ENCODE peak calls at places on chromosomes 12 and 14, in nine cellular contexts. Z, H, B, P, J, E, M, Q and Y are unnamed samples.

GRCh38 chr12:75690556-75690955 is 179.1 kb upstream of the KRR1 start:
- DNase-seq in H (no peak), E (no peak), Z (peak), M (no peak), Q (no peak), J (no peak), P (no peak), B (no peak), Y (no peak)

GRCh38 chr12:80195143-80195726 is 95.9 kb downstream of the OTOGL start:
- DNase-seq in P (no peak), J (no peak), H (no peak), Z (no peak), B (no peak), E (peak), M (peak), Q (no peak), Y (peak)

GRCh38 chr12:69639400-69640016 is 28.8 kb upstream of the LRRC10 start:
- DNase-seq in P (peak), E (peak), Q (no peak), B (no peak), M (peak), H (peak), J (peak), Z (peak), Y (peak)

GRCh38 chr12:111404362-111405148 is 1.2 kb upstream of the SH2B3 start:
- DNase-seq in J (peak), H (peak), M (peak), Q (no peak), P (no peak), B (no peak), E (no peak), Z (no peak), Y (no peak)

GRCh38 chr12:107760207-107760816 is 625 bp downstream of the PRDM4 start:
- DNase-seq in B (peak), P (no peak), H (peak), E (peak), Z (no peak), Q (no peak), M (peak), J (peak), Y (peak)

GRCh38 chr12:26124491-26125450 is at the start of gene BHLHE41:
- DNase-seq in Z (no peak), M (peak), Q (peak), H (peak), J (peak), P (peak), E (peak), B (no peak), Y (peak)

GRCh38 chr12:121205491-121205890 is 4.4 kb upstream of the P2RX4 start:
- DNase-seq in H (no peak), P (no peak), M (no peak), Z (no peak), J (no peak), B (no peak), Q (no peak), E (no peak), Y (no peak)

GRCh38 chr12:113473942-113474341 is 2.3 kb upstream of the LHX5 start:
- DNase-seq in P (no peak), M (no peak), J (no peak), B (no peak), E (no peak), Q (no peak), H (no peak), Z (no peak), Y (peak)

GRCh38 chr12:123767613-123768012 is 5.5 kb downstream of the DNAH10 start:
- DNase-seq in J (no peak), P (no peak), M (no peak), H (no peak), B (no peak), Q (no peak), E (no peak), Z (no peak), Y (no peak)

GRCh38 chr14:60736494-60736893 is 1.9 kb downstream of the MNAT1 start:
- DNase-seq in Q (no peak), M (no peak), P (no peak), Z (no peak), B (no peak), E (no peak), J (no peak), H (no peak), Y (peak)

GRCh38 chr12:54172102-54172630 is 16.6 kb downstream of the SMUG1 start:
- DNase-seq in M (no peak), E (no peak), H (no peak), Z (no peak), P (no peak), B (no peak), Q (no peak), J (no peak), Y (no peak)

GRCh38 chr12:4444031-4444430 is 1.6 kb downstream of the FGF6 start:
- DNase-seq in J (peak), H (peak), B (no peak), P (no peak), M (no peak), E (no peak), Z (no peak), Q (no peak), Y (no peak)

GRCh38 chr12:25433581-25434325 is 119.3 kb downstream of the LMNTD1 start:
- DNase-seq in M (no peak), J (no peak), H (no peak), Q (no peak), E (no peak), Z (no peak), B (no peak), P (no peak), Y (no peak)

GRCh38 chr14:63512861-63513260 is 30.3 kb downstream of the PPP2R5E start:
- DNase-seq in B (no peak), Q (no peak), H (no peak), E (no peak), Z (no peak), M (no peak), P (no peak), J (no peak), Y (no peak)

GRCh38 chr12:49098035-49098451 is 3.4 kb upstream of the DHH start:
- DNase-seq in Z (no peak), M (peak), Q (no peak), E (peak), B (no peak), H (peak), J (peak), P (peak), Y (no peak)

GRCh38 chr12:77500124-77500523 is 330.6 kb upstream of the NAV3 start:
- DNase-seq in Q (no peak), Z (no peak), P (no peak), H (no peak), M (no peak), J (no peak), E (no peak), B (no peak), Y (no peak)

GRCh38 chr12:18581232-18581962 is 156.4 kb downstream of the PLCZ1 start:
- DNase-seq in Q (no peak), J (no peak), P (no peak), E (no peak), M (no peak), B (no peak), Z (peak), H (no peak), Y (no peak)

GRCh38 chr12:110312581-110313360 is 31.7 kb downstream of the ATP2A2 start:
- DNase-seq in J (no peak), H (no peak), E (peak), Q (no peak), P (no peak), M (no peak), B (no peak), Z (peak), Y (peak)

GRCh38 chr12:94768398-94769039 is 118.2 kb upstream of the TMCC3 start:
- DNase-seq in B (no peak), Q (no peak), P (no peak), E (no peak), Z (no peak), J (peak), H (no peak), M (no peak), Y (no peak)

GRCh38 chr14:104249706-104250105 is 111.3 kb downstream of the KIF26A start:
- DNase-seq in M (no peak), Q (no peak), Z (no peak), H (no peak), J (no peak), B (no peak), P (no peak), E (no peak), Y (no peak)

GRCh38 chr14:63644741-63645140 is 3.1 kb upstream of the WDR89 start:
- DNase-seq in B (no peak), Z (no peak), Q (no peak), J (no peak), H (no peak), P (no peak), M (no peak), E (no peak), Y (peak)

GRCh38 chr12:55843431-55843830 is 695 bp upstream of the MMP19 start:
- DNase-seq in B (no peak), H (no peak), P (no peak), Q (no peak), E (no peak), J (no peak), M (no peak), Z (no peak), Y (no peak)

GRCh38 chr14:94054936-94055335 is 26.1 kb downstream of the DDX24 start:
- DNase-seq in H (peak), P (no peak), J (no peak), E (no peak), M (no peak), Z (no peak), B (no peak), Q (no peak), Y (no peak)

GRCh38 chr14:60002819-60003492 is 83.0 kb downstream of the LRRC9 start:
- DNase-seq in P (no peak), B (no peak), J (no peak), M (no peak), E (no peak), Z (no peak), H (no peak), Q (no peak), Y (no peak)

GRCh38 chr12:88328056-88328455 is 185.9 kb downstream of the TMTC3 start:
- DNase-seq in H (no peak), Z (no peak), Q (no peak), B (no peak), J (no peak), E (no peak), M (no peak), P (no peak), Y (no peak)

DNA sequence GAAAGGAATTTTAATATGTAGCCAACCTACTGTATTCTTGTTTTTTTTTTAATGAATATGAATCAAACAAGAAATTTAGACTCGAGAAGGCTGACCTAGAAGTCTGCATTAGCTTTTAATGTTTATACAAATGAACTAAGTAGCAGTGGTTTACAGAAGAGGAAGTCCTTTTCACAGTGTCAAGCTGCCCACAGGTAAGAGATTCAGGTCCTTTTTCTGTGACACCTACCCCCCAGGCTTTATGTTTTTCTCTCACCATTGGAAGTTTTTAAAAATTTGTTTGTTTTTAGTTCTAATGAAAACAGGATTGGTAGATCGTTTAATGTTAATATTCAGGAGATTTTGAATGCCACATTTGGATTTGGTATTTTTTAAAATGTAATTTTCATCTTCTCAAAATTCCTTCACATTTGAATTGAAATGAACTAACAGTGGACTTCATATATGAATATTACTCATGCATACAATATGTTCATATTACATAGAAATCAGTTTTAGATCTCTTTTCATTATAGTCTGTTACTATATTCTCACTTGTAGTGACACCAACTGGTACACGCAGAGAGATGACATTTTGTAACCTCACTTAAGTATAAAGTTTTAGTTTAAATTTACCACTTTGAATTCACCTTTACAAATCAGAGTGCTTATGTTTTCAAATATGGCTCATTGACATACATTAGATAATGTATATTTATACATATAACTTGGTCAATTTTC is 29.7 kb downstream of the ATF7IP start:
- DNase-seq in P (no peak), B (no peak), M (no peak), J (no peak), Q (no peak), Z (no peak), H (no peak), E (no peak), Y (no peak)
- TF ChIP-seq CTCF in P (no peak), B (no peak), M (no peak), J (no peak), Q (no peak), Z (no peak), H (no peak), E (no peak), Y (no peak)

GRCh38 chr12:34401659-34402227 is 379.4 kb downstream of the ALG10 start:
- DNase-seq in B (no peak), Q (peak), Z (no peak), J (peak), P (peak), E (no peak), M (peak), H (peak), Y (peak)
- TF ChIP-seq CTCF in B (no peak), Q (no peak), Z (no peak), J (no peak), P (no peak), E (no peak), M (no peak), H (no peak), Y (no peak)

DNA sequence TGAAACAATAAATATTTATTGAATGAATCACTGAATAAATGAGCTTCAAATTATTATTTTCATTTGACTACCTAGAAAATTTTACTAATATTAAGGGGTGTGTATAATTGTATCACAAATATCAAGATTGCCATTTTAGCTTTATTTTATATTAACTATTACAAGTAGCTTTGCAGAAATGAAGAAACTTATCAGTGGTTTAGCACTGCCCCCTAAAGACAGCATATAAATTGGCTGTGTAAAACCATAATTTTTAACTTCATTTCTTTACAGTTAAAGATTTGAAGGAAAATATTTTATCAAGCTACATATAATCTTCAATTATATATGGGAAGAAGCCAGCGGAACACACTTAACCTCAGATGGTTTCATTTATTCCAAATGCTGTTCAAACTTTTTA is 11.4 kb downstream of the GARIN6 start:
- DNase-seq in M (no peak), Q (no peak), J (no peak), H (no peak), P (no peak), E (no peak), Z (no peak), B (no peak), Y (no peak)
- TF ChIP-seq CTCF in M (peak), Q (no peak), J (no peak), H (no peak), P (peak), E (no peak), Z (no peak), B (no peak), Y (peak)

DNA sequence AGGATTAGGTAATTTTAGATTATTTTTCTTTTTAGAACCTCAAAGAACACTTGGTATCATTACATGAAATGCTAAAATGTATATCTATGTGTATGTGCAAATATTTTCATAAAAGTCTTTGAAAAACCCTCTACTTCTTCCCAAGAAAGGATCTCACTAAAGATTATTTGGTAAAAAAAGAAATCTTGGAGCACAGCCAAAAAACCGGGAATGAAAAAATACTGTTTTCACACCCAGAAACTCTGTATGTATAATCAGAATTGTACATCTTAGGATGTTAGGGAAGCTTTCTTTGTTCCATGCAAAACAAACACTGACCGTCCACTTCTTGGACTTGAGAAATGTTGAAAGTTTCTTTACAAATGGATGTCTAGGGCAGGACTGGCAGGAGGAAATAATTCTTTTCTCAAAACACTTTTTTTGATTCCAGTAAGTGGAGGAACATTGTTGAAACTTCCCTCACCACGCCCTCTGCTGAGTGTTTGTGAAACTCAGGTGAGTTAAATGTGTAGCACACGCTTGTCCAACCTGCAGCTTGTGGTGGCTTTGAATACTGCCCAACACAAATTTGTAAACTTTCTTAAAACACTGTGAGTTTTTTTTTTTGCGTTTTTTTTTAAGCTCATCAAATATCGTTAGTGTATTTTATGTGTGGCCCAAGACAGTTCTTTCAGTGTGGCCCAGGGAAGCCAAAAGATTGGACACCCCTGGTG is 26.5 kb downstream of the FBXO34 start:
- DNase-seq in P (no peak), H (peak), B (no peak), M (no peak), J (peak), Z (no peak), E (peak), Q (peak), Y (peak)
- TF ChIP-seq CTCF in P (no peak), H (no peak), B (no peak), M (no peak), J (no peak), Z (no peak), E (no peak), Q (peak), Y (no peak)

GRCh38 chr12:57092529-57092862 is 3.6 kb downstream of the NAB2 start:
- DNase-seq in E (no peak), B (no peak), J (no peak), Z (no peak), P (no peak), M (no peak), Q (no peak), H (no peak), Y (no peak)
- TF ChIP-seq CTCF in E (no peak), B (no peak), J (no peak), Z (no peak), P (no peak), M (no peak), Q (no peak), H (no peak), Y (no peak)

GRCh38 chr14:57533214-57533613 is 39.6 kb upstream of the CCDC198 start:
- DNase-seq in J (no peak), B (no peak), M (peak), Z (no peak), H (no peak), E (peak), P (no peak), Q (no peak), Y (no peak)
- TF ChIP-seq CTCF in J (no peak), B (no peak), M (peak), Z (no peak), H (no peak), E (peak), P (peak), Q (no peak), Y (peak)